ENCODE peak calls at places on chromosomes 7 and 10, in six cellular contexts. P, H, L, T, M and V are unnamed samples.

GRCh38 chr10:120963053-120963533 is 111.9 kb downstream of the WDR11 start:
- DNase-seq in P (no peak), H (no peak), L (no peak), T (no peak), M (no peak), V (peak)

GRCh38 chr10:35795131-35795819 is 153.2 kb upstream of the FZD8 start:
- DNase-seq in P (no peak), H (no peak), L (no peak), T (no peak), M (no peak), V (no peak)

GRCh38 chr10:20254078-20254477 is 437.8 kb downstream of the PLXDC2 start:
- DNase-seq in P (no peak), H (no peak), L (no peak), T (no peak), M (no peak), V (no peak)

GRCh38 chr10:58382489-58382995 is 2.7 kb upstream of the TFAM start:
- DNase-seq in P (no peak), H (no peak), L (no peak), T (no peak), M (no peak), V (no peak)

GRCh38 chr10:27355918-27356573 is 115.4 kb upstream of the ACBD5 start:
- DNase-seq in P (no peak), H (no peak), L (no peak), T (no peak), M (no peak), V (no peak)

GRCh38 chr10:43299579-43299978 is 32.7 kb upstream of the RASGEF1A start:
- DNase-seq in P (no peak), H (no peak), L (no peak), T (no peak), M (no peak), V (no peak)

GRCh38 chr10:131000737-131001136 is 310.8 kb downstream of the TCERG1L start:
- DNase-seq in P (no peak), H (no peak), L (no peak), T (no peak), M (no peak), V (no peak)

GRCh38 chr7:73844848-73845460 is 2.6 kb upstream of the METTL27 start:
- DNase-seq in P (no peak), H (no peak), L (no peak), T (no peak), M (no peak), V (no peak)

GRCh38 chr10:72525277-72525676 is 100.6 kb downstream of the MICU1 start:
- DNase-seq in P (peak), H (peak), L (no peak), T (no peak), M (no peak), V (no peak)

GRCh38 chr10:11515596-11516418 is 95.6 kb downstream of the USP6NL start:
- DNase-seq in P (peak), H (peak), L (peak), T (peak), M (no peak), V (peak)

DNA sequence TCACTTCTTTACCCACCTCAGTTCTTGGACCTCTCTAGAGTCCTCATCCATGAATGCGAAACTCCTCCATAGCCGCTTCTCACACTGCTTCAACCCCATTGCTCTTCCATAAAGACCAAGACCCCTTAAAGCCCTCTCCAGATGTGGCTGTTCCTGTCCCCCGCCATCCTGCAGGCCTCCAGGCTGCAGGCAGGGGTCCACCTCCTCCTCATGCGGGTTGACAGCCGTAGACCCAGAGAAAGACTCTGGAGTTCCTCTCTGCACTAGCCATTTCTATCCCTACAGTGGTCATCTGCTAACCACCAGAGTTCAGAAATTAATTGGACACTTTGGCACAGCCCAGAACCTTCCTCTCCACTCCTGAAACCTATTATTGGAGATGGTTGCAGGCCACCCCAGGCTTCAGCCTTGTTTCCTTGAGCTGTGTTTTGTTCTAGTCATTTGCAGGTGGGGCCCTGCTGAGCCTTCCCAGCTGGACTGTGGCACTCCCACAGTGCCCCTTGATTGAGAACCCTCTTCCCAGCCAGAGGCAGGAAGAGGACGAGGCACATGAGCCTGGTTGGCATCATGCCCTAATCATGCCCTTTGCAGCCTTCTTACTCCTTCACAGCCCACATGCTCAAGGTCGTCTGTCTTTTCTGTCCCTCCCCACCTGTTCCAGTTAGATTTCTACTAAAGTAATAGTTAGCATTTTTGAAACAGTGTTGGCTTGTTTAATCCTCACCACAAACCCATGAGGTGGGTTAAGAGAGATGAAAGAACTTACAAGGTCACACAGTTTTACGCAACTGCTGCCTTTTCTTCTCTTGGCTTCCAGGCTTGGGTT is 23.9 kb downstream of the CUL1 start:
- DNase-seq in P (no peak), H (peak), L (no peak), T (no peak), M (no peak), V (no peak)
- TF ChIP-seq CHD2 in P (no peak), H (no peak), L (no peak), T (no peak), M (no peak), V (no peak)

GRCh38 chr10:94282369-94282768 is 80.4 kb downstream of the NOC3L start:
- DNase-seq in P (no peak), H (no peak), L (no peak), T (no peak), M (no peak), V (no peak)
- TF ChIP-seq CHD2 in P (no peak), H (no peak), L (no peak), T (no peak), M (no peak), V (no peak)

DNA sequence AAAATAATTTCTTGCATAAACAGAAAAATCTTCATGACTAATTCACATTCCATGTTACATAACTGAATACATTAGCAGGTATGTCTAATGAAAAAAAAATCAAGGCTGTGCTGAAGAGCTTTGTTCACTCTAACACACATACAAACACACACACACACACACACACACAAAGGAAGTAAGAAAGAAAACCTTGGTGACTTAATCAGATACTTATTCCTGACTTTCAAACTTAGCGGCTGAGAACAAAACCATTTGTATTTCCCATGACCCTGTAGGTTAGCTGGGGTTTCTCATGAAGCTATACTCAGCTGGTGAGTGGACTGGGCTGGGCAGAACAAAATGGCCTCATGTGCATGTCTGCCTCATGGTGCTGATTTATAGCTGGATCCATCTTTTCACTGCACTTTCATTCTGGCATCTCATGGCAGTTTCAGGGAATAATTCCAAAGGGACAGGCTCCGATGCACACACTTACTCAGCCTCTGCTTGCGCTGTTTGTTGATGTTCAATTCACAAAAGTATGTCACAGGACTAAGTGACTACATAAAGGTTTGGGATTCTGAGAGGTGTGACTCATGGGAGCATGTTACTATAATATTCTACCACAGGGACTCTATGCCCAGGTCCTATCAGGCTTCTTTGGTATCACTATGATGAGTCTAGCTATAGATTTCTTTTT is 161.2 kb downstream of the PCLO start:
- DNase-seq in P (no peak), H (no peak), L (no peak), T (no peak), M (no peak), V (no peak)
- TF ChIP-seq CHD2 in P (no peak), H (no peak), L (no peak), T (no peak), M (no peak), V (no peak)

GRCh38 chr10:4011136-4011812 is 226.3 kb upstream of the KLF6 start:
- DNase-seq in P (no peak), H (no peak), L (no peak), T (no peak), M (no peak), V (no peak)
- TF ChIP-seq CHD2 in P (no peak), H (no peak), L (no peak), T (no peak), M (no peak), V (no peak)

DNA sequence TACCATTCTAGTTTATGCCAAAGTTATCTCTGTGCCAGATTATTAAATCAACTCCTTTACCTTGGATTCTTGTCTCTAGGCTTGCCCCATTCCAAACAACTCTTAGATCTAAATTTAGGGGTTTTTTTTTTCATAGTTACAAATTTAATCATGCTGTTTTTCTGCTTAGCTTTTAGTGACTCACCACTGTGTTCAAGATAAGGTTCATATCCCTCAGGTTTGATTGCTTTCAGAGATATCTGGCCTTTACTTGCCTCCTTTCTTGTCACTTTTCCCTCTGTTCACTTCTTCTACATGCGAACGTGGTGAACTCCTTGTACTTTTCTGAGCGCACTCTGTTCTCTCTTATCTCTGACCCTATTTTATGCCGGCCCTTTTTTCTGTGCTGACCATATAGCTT is 78.2 kb downstream of the VPS50 start:
- DNase-seq in P (no peak), H (no peak), L (no peak), T (no peak), M (no peak), V (no peak)
- TF ChIP-seq CHD2 in P (no peak), H (no peak), L (no peak), T (no peak), M (no peak), V (no peak)